ENCODE peak calls at places on chromosomes 12 and 14, in four cellular contexts. J is A549, Y is K562, M is HepG2. W is an unnamed sample.

GRCh38 chr14:95231966-95232365 is 74.6 kb upstream of the DICER1 start:
- DNase-seq in M (no peak), J (no peak), Y (no peak), W (no peak)

GRCh38 chr12:81365284-81365683 is 287.4 kb downstream of the ACSS3 start:
- DNase-seq in M (no peak), Y (no peak), J (no peak), W (no peak)

GRCh38 chr12:32918890-32919791 is 22.6 kb upstream of the PKP2 start:
- DNase-seq in Y (peak), J (no peak), M (peak), W (no peak)

GRCh38 chr12:104722541-104723534 is 235.3 kb downstream of the SLC41A2 start:
- DNase-seq in M (no peak), Y (peak), J (no peak), W (no peak)

GRCh38 chr14:36229262-36229661 is 52.7 kb upstream of the PTCSC3 start:
- DNase-seq in Y (no peak), J (no peak), M (no peak), W (no peak)

GRCh38 chr12:575129-575502 is 88.1 kb downstream of the NINJ2 start:
- DNase-seq in J (no peak), Y (no peak), M (no peak), W (no peak)

GRCh38 chr12:44972746-44973421 is 78.0 kb downstream of the DBX2 start:
- DNase-seq in Y (peak), J (peak), M (peak), W (no peak)

GRCh38 chr12:14955876-14956811 is 5.3 kb downstream of the ARHGDIB start:
- DNase-seq in M (no peak), Y (no peak), J (no peak), W (peak)

GRCh38 chr12:49885118-49885517 is 18.6 kb downstream of the FAIM2 start:
- DNase-seq in M (no peak), J (no peak), Y (no peak), W (no peak)

GRCh38 chr12:116950628-116951325 is 40.0 kb downstream of the FBXW8 start:
- DNase-seq in Y (no peak), J (no peak), M (no peak), W (no peak)

GRCh38 chr12:116943419-116944372 is 32.9 kb downstream of the FBXW8 start:
- DNase-seq in J (no peak), Y (no peak), M (no peak), W (no peak)

GRCh38 chr12:116941188-116941587 is 30.4 kb downstream of the FBXW8 start:
- DNase-seq in M (no peak), Y (no peak), J (no peak), W (no peak)

GRCh38 chr12:116948298-116948697 is 37.5 kb downstream of the FBXW8 start:
- DNase-seq in J (no peak), M (no peak), Y (no peak), W (no peak)

DNA sequence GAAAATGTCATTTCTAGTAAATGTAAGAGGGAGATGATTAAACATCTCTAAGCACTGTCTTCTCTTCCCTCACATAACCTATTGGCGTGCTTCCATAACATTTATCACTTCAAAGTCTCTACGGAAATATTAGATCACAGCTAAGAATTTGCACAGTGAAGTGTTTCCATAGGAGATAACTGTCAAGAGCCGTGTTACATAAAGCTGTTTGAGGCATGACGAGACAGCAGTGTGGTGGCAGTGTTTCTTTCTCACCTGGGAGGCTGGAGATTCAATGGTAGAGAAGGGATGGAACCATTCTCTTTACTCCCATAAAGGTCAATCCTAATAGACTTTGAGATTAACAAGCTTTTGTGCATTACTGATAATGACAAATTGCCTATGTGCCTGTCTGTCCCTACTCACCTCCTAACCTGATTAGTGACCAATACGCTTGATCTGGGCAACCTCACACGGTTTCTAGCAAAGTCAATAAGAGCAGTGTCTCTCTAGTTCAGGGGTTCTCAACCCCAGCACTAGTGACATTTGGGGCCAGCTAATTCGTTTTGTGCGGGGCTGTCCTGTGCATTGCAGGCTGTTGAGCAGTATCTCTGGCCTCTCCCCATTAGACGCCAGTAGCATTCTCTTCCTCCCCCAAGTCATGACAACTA is 35.3 kb downstream of the FBXW8 start:
- DNase-seq in J (no peak), Y (no peak), M (no peak), W (no peak)
- TF ChIP-seq USF2 in J (no peak), Y (no peak), M (no peak), W (no peak)

DNA sequence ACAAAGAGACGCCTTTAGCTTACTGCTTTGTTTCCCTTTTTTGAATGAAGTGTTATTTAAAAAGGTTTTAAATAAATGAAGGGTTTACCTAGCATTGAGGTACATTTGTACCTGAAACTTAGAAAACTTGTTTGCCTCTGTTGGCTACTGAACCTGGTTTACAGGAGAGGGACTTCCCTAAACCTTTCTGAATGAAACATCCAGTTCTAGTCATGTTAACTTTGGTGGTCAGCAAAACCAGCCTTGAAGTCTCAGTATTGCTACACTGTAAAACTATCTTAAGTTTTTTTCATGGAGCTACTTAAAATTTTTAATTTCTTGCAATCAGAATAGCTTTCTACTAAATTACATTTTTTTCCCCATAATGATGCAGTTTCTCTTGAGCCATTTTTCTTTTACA is 38.2 kb downstream of the RASSF8 start:
- DNase-seq in Y (no peak), M (no peak), J (no peak), W (no peak)
- TF ChIP-seq CHD4 in Y (no peak), M (no peak), J (no peak), W (no peak)

DNA sequence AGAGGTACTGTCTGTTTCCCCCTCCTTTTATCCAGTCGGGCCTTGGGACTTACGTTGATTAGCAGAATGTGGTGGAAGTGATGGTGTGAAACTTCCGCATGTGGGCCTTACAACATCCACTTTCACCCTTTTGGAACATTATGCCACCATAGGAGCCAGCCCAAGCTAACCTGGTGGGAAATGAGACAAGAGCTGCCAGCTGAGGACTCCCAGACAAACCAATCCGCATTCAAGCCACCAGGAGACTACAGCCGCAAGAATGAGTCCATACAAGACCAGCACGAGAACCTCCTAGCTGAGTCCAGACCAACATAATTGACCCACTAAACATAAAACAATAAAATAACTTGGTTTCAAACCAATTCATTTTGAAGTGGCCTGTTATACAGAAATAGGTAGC is 9.1 kb upstream of the PTGER2 start:
- DNase-seq in J (no peak), M (no peak), Y (no peak), W (no peak)
- TF ChIP-seq USF2 in J (no peak), M (no peak), Y (no peak), W (no peak)

GRCh38 chr14:92914087-92914656 is 8.8 kb upstream of the CHGA start:
- DNase-seq in Y (peak), M (peak), J (no peak), W (no peak)
- TF ChIP-seq CHD4 in Y (no peak), M (no peak), J (no peak), W (no peak)

GRCh38 chr12:109932878-109933503 is 32.9 kb downstream of the TCHP start:
- DNase-seq in J (no peak), Y (no peak), M (no peak), W (no peak)
- TF ChIP-seq USF2 in J (no peak), Y (no peak), M (no peak), W (no peak)

GRCh38 chr14:85599939-85600338 is 70.0 kb downstream of the FLRT2 start:
- DNase-seq in M (no peak), Y (no peak), J (no peak), W (no peak)

GRCh38 chr14:85604671-85605070 is 74.7 kb downstream of the FLRT2 start:
- DNase-seq in J (no peak), Y (no peak), M (no peak), W (no peak)

GRCh38 chr14:85602366-85602765 is 72.4 kb downstream of the FLRT2 start:
- DNase-seq in Y (no peak), M (no peak), J (no peak), W (no peak)

GRCh38 chr14:85604021-85604420 is 74.1 kb downstream of the FLRT2 start:
- DNase-seq in J (no peak), Y (no peak), M (no peak), W (no peak)

DNA sequence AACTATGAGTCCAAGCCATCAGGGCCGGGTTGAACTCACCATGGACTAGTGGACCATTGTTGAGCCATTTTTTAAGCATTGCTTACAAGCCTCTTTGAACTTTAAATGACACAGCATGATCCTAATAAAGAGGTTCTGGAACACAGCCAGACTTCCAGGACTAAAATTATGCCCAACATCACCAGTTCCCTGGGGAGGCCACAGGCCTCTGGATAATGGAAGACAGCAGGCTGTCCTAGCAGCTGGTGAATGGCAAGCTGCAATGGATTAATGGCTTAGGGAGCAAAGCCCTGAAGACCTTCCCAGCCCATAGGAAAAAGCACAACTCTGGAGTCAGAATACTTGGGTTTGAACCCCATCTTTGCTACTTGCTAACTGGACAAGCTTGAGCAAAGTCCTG is 71.3 kb downstream of the FLRT2 start:
- DNase-seq in M (no peak), J (no peak), Y (no peak), W (no peak)
- TF ChIP-seq CHD4 in M (no peak), J (no peak), Y (no peak), W (no peak)